ENCODE peak calls at places on chromosomes 1 and 21, in six cellular contexts. M, L, C, H, J and T are unnamed samples.

GRCh38 chr1:60970081-60970509 is 112.3 kb upstream of the NFIA start:
- DNase-seq in C (no peak), J (no peak), L (peak), M (peak), H (peak), T (no peak)

GRCh38 chr1:230002164-230002803 is 64.8 kb upstream of the GALNT2 start:
- DNase-seq in L (no peak), M (peak), C (peak), J (no peak), H (no peak), T (no peak)

GRCh38 chr1:156402621-156403020 is 33.6 kb downstream of the RHBG start:
- DNase-seq in L (no peak), J (no peak), C (no peak), M (no peak), H (no peak), T (no peak)

GRCh38 chr1:26338670-26339069 is 15.3 kb downstream of the CRYBG2 start:
- DNase-seq in M (no peak), L (no peak), J (no peak), C (no peak), H (no peak), T (no peak)

GRCh38 chr1:58031416-58031815 is 515.1 kb downstream of the OMA1 start:
- DNase-seq in L (no peak), M (no peak), J (no peak), H (no peak), C (no peak), T (no peak)

GRCh38 chr1:44801491-44802305 is 1.5 kb downstream of the PLK3 start:
- DNase-seq in J (no peak), H (peak), M (no peak), C (no peak), L (no peak), T (no peak)

GRCh38 chr1:245671349-245671748 is 516.6 kb downstream of the KIF26B start:
- DNase-seq in H (no peak), C (no peak), M (no peak), J (no peak), L (no peak), T (no peak)

GRCh38 chr1:64574301-64574700 is 104.4 kb downstream of the CACHD1 start:
- DNase-seq in M (no peak), J (no peak), L (peak), H (no peak), C (no peak), T (no peak)

GRCh38 chr1:167175901-167176300 is 44.8 kb upstream of the POU2F1 start:
- DNase-seq in J (no peak), C (no peak), L (no peak), H (no peak), M (no peak), T (no peak)

GRCh38 chr1:42957880-42958487 is 684 bp downstream of the SLC2A1 start:
- DNase-seq in J (peak), L (peak), M (peak), C (peak), H (peak), T (peak)

GRCh38 chr1:24586970-24587820 is 31.3 kb downstream of the NCMAP start:
- DNase-seq in L (peak), J (no peak), M (peak), C (no peak), H (peak), T (no peak)

GRCh38 chr1:6753320-6754140 is 31.7 kb upstream of the CAMTA1 start:
- DNase-seq in H (no peak), J (no peak), C (no peak), L (no peak), M (no peak), T (no peak)

GRCh38 chr1:151399890-151400235 is 490 bp downstream of the PSMB4 start:
- DNase-seq in L (peak), J (no peak), C (no peak), H (peak), M (peak), T (no peak)

DNA sequence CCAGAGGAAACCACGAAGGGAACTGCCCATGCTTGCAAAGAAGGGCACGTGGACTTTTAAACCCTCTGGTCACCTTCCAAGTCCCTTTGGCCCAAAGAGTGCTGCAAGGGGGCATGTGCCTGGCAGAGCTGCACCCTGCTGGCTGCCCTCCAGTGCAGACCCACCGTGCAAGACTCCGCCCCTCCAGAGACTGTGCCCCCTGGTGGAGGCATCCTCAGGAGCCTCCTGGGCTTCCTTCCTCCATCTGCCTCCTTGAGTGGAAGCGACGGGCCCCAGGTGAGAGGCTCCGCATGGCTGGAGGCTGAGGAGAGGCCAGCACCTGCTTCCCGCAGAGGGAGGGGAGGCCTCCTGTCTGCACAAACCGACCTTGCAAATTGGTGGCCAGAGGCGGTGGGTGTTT is 100.7 kb downstream of the CRYAA start:
- DNase-seq in M (no peak), L (no peak), J (no peak), C (peak), H (no peak), T (no peak)
- TF ChIP-seq CTCF in M (peak), L (no peak), J (peak), C (no peak), H (no peak), T (no peak)

GRCh38 chr1:14980801-14981200 is 172.7 kb upstream of the TMEM51 start:
- DNase-seq in M (no peak), C (no peak), J (no peak), H (no peak), L (no peak), T (no peak)

GRCh38 chr1:14982029-14982428 is 171.5 kb upstream of the TMEM51 start:
- DNase-seq in J (no peak), C (no peak), H (no peak), M (no peak), L (no peak), T (no peak)

GRCh38 chr1:14988636-14989035 is 164.9 kb upstream of the TMEM51 start:
- DNase-seq in C (no peak), H (no peak), M (no peak), J (no peak), L (no peak), T (no peak)

GRCh38 chr1:14987829-14988603 is 165.5 kb upstream of the TMEM51 start:
- DNase-seq in H (peak), L (no peak), J (no peak), M (no peak), C (peak), T (no peak)

DNA sequence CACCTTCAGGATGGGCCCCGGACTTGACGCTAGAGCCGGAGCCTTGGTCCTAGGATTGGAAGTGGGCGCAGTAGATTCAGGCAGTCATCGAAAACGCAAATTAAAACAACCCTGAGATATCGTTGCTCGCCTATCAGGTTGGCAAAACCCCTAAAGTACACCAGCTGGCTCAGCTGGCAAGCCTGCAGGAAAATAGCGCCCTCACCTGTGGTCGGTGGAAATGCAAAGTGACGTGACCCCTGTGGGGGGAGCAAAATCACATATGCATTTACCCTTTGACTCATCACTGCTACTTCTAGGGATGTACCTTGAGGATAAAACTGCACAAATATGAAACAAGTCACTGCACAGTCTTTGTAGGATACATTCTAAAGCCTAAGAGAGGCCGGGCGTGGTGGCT is 170.3 kb upstream of the TMEM51 start:
- DNase-seq in H (no peak), M (no peak), C (no peak), L (no peak), J (no peak), T (no peak)
- TF ChIP-seq CTCF in H (no peak), M (no peak), C (no peak), L (no peak), J (no peak), T (no peak)

GRCh38 chr1:223175633-223176032 is 32.6 kb upstream of the TLR5 start:
- DNase-seq in C (no peak), L (no peak), J (no peak), M (no peak), H (no peak), T (no peak)

GRCh38 chr1:223176437-223176836 is 33.4 kb upstream of the TLR5 start:
- DNase-seq in H (no peak), C (no peak), M (no peak), J (no peak), L (peak), T (no peak)

GRCh38 chr1:223177681-223178080 is 34.6 kb upstream of the TLR5 start:
- DNase-seq in J (no peak), L (no peak), C (no peak), H (peak), M (no peak), T (no peak)

GRCh38 chr1:223179280-223179679 is 36.2 kb upstream of the TLR5 start:
- DNase-seq in M (no peak), H (no peak), L (no peak), J (no peak), C (no peak), T (no peak)

DNA sequence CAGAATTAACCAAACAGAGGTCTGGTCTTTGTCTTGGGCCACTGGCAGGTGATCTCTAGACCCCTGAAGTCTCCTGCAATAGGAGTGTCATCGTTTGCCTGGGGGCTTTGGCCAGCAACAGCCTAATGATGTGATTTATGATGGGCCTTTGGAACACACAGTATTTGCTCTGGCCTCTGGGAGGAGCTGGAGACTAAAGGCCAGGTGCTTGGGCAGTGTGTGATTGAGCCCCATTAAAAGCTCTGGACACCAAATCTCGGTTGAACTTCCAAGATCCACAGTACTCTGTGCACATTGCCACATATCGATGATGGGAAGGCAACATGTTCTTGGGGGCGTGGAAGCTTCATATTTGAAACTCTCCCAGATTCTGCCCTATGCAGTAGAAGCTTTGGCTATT is 32.0 kb upstream of the TLR5 start:
- DNase-seq in H (peak), C (no peak), M (no peak), J (no peak), L (no peak), T (no peak)
- TF ChIP-seq CTCF in H (peak), C (peak), M (no peak), J (peak), L (no peak), T (no peak)

DNA sequence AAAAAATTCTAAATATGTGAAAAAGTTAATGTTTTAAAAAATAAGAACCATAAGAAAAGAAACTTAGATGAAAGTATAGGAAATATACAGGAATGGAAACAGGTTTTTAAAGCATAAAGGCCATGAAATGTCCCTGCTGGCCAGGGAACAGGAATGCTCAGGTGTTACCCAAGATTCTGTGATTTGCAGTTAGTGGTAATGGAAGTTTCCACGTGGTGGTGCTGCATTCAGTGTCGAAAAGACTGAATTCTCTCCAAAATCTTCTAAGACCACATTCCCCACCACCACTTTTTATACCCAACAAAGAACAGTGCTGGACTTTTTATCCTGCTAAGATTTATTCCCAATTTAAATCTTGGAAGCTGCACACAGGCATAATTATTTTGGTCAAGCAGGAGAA is 126.2 kb downstream of the PRRX1 start:
- DNase-seq in H (no peak), L (no peak), M (no peak), J (no peak), C (no peak), T (no peak)
- TF ChIP-seq CTCF in H (peak), L (no peak), M (no peak), J (no peak), C (no peak), T (no peak)

DNA sequence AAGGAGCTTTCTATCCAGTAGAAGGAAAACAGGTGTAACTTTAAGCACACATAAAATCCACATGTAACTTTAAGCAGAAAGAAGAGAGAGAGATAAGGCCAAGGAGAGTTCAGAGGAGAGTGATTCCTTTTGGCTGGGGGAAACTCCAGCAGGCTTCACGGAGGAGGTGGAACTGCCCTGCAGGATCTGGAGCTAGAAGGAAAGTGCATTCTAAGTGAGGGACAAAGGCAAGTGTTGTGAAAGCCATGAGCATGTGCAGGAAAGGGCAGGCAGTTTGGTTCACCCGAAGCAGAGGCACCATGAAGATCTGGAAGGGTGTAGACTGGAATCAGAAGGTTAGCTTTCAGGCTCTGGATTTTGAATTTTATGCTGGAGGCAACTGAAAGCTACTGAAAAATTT is 46.3 kb downstream of the GADD45A start:
- DNase-seq in L (no peak), C (no peak), M (no peak), J (no peak), H (no peak), T (no peak)
- TF ChIP-seq CTCF in L (no peak), C (no peak), M (no peak), J (no peak), H (no peak), T (no peak)

DNA sequence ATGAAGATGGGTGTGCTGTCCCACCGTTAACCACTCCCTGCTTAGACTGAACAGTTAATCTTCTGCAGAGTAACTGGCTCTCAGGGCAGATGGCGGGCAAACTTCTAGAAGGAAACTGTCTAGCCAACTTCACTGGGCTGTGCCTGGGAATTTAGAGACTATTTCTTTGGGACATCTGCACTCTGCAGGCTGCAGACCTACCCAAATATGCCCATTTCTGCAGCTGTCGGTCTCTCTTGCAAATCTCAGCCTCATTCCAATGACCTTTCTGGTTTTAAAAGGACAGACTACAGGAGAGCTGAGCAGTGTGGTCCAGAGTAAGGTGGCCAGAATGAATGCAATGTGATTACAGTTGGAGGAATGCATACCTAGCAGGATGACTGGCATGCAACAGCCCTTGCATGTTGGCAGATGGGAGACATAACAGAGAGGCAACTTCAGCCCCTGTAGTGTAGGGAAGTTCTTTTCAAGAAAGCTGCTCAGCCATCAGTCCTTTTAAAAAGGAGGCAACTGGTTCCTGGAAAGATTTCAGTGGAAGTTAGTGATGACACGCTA is 26.3 kb upstream of the IL20 start:
- DNase-seq in C (no peak), M (no peak), L (no peak), H (no peak), J (no peak), T (no peak)
- TF ChIP-seq CTCF in C (no peak), M (no peak), L (no peak), H (no peak), J (no peak), T (no peak)

GRCh38 chr1:91026777-91027176 is 4.9 kb upstream of the ZNF644 start:
- DNase-seq in C (no peak), H (no peak), L (peak), M (peak), J (no peak), T (no peak)
- TF ChIP-seq CTCF in C (no peak), H (peak), L (no peak), M (peak), J (peak), T (no peak)

GRCh38 chr1:108916788-108917187 is 40.0 kb downstream of the GPSM2 start:
- DNase-seq in M (no peak), H (no peak), C (no peak), L (no peak), J (no peak), T (no peak)
- TF ChIP-seq CTCF in M (no peak), H (no peak), C (no peak), L (no peak), J (no peak), T (no peak)

DNA sequence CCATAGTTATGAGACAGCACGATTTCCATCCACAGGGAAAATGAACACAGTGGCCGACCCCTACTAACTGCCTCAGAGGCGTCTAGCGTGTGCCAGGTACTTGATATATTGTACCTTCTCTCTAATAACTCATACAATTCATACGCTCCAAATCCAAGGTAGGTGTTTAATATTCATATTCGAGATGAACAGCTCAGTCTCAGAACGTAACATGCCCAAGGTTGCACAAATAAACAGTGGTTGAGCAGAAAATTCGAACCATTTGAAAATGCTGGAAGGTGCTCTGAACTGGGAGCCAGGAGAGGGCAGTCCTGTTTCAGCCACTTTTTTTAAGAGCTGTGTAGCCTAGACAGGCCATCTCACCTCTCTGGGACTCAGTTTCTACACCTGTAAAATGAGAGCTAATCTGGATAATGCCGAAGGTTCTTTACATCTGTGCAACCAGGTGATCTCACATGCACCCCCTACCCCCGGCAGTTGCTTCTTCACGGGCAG is 7.9 kb downstream of the SLC45A3 start:
- DNase-seq in J (no peak), H (no peak), L (no peak), M (no peak), C (no peak), T (no peak)
- TF ChIP-seq CTCF in J (no peak), H (no peak), L (no peak), M (no peak), C (no peak), T (no peak)

GRCh38 chr1:203271962-203272632 is 33.2 kb upstream of the BTG2 start:
- DNase-seq in H (peak), L (no peak), M (no peak), C (no peak), J (no peak), T (no peak)

GRCh38 chr1:203271018-203271743 is 34.1 kb upstream of the BTG2 start:
- DNase-seq in L (no peak), J (no peak), H (peak), C (no peak), M (peak), T (no peak)

GRCh38 chr1:203273206-203273868 is 32.0 kb upstream of the BTG2 start:
- DNase-seq in J (peak), M (peak), H (peak), C (peak), L (peak), T (peak)

GRCh38 chr1:203273869-203274602 is 31.3 kb upstream of the BTG2 start:
- DNase-seq in M (no peak), C (peak), J (no peak), H (peak), L (no peak), T (peak)

GRCh38 chr1:203272633-203273205 is 32.6 kb upstream of the BTG2 start:
- DNase-seq in M (no peak), J (no peak), C (no peak), H (peak), L (no peak), T (no peak)
- TF ChIP-seq CTCF in M (no peak), J (no peak), C (no peak), H (no peak), L (no peak), T (no peak)